ENCODE peak calls at places on chromosomes 6 and 20, in five cellular contexts. One of them, this sample, is unnamed.

GRCh38 chr6:167898673-167899311 is 72.1 kb downstream of the AFDN start:
- DNase-seq in spleen: no peak
- DNase-seq in SJSA1: peak
- DNase-seq in IMR-90: peak
- DNase-seq in tibial artery: no peak
- DNase-seq in this sample: no peak

GRCh38 chr20:16708590-16708989 is 21.2 kb upstream of the SNRPB2 start:
- DNase-seq in IMR-90: no peak
- DNase-seq in spleen: no peak
- DNase-seq in tibial artery: no peak
- DNase-seq in SJSA1: no peak
- DNase-seq in this sample: no peak

GRCh38 chr20:60765821-60766403 is 486.1 kb upstream of the CDH4 start:
- DNase-seq in tibial artery: no peak
- DNase-seq in SJSA1: no peak
- DNase-seq in spleen: no peak
- DNase-seq in IMR-90: no peak
- DNase-seq in this sample: no peak

GRCh38 chr20:25672659-25673058 is 24.0 kb downstream of the ZNF337 start:
- DNase-seq in IMR-90: no peak
- DNase-seq in SJSA1: no peak
- DNase-seq in tibial artery: no peak
- DNase-seq in spleen: no peak
- DNase-seq in this sample: no peak

GRCh38 chr20:45783656-45784294 is 7.9 kb downstream of the WFDC3 start:
- DNase-seq in IMR-90: no peak
- DNase-seq in tibial artery: no peak
- DNase-seq in spleen: no peak
- DNase-seq in SJSA1: no peak
- DNase-seq in this sample: no peak

GRCh38 chr20:50663095-50663821 is 28.1 kb downstream of the RIPOR3 start:
- DNase-seq in IMR-90: no peak
- DNase-seq in SJSA1: no peak
- DNase-seq in spleen: no peak
- DNase-seq in tibial artery: no peak
- DNase-seq in this sample: no peak

GRCh38 chr6:114281496-114281895 is 61.3 kb downstream of the HS3ST5 start:
- DNase-seq in SJSA1: no peak
- DNase-seq in tibial artery: no peak
- DNase-seq in spleen: no peak
- DNase-seq in IMR-90: no peak
- DNase-seq in this sample: no peak

GRCh38 chr20:9884061-9884460 is 45.2 kb upstream of the PAK5 start:
- DNase-seq in IMR-90: no peak
- DNase-seq in spleen: no peak
- DNase-seq in tibial artery: no peak
- DNase-seq in SJSA1: no peak
- DNase-seq in this sample: no peak

GRCh38 chr20:53034899-53035298 is 62.7 kb downstream of the TSHZ2 start:
- DNase-seq in spleen: no peak
- DNase-seq in SJSA1: no peak
- DNase-seq in IMR-90: no peak
- DNase-seq in tibial artery: no peak
- DNase-seq in this sample: no peak

GRCh38 chr20:5636127-5636520 is 114.1 kb upstream of the SHLD1 start:
- DNase-seq in tibial artery: no peak
- DNase-seq in SJSA1: no peak
- DNase-seq in IMR-90: no peak
- DNase-seq in spleen: no peak
- DNase-seq in this sample: no peak

GRCh38 chr6:122066200-122066599 is 333.3 kb upstream of the HSF2 start:
- DNase-seq in IMR-90: no peak
- DNase-seq in spleen: no peak
- DNase-seq in SJSA1: no peak
- DNase-seq in tibial artery: no peak
- DNase-seq in this sample: no peak

GRCh38 chr6:144657691-144658090 is 372.6 kb downstream of the UTRN start:
- DNase-seq in tibial artery: no peak
- DNase-seq in SJSA1: peak
- DNase-seq in IMR-90: no peak
- DNase-seq in spleen: no peak
- DNase-seq in this sample: no peak

GRCh38 chr6:108946695-108947094 is 98.5 kb downstream of the ARMC2 start:
- DNase-seq in SJSA1: no peak
- DNase-seq in IMR-90: peak
- DNase-seq in tibial artery: no peak
- DNase-seq in spleen: no peak
- DNase-seq in this sample: no peak
- H3K27ac ChIP-seq in SJSA1: no peak
- H3K27ac ChIP-seq in IMR-90: no peak
- H3K27ac ChIP-seq in tibial artery: peak
- H3K27ac ChIP-seq in spleen: peak
- H3K27ac ChIP-seq in this sample: peak

GRCh38 chr20:478949-479429 is 16.7 kb upstream of the TBC1D20 start:
- DNase-seq in IMR-90: peak
- DNase-seq in spleen: no peak
- DNase-seq in SJSA1: peak
- DNase-seq in tibial artery: no peak
- DNase-seq in this sample: no peak
- H3K27ac ChIP-seq in IMR-90: no peak
- H3K27ac ChIP-seq in spleen: no peak
- H3K27ac ChIP-seq in SJSA1: no peak
- H3K27ac ChIP-seq in tibial artery: no peak
- H3K27ac ChIP-seq in this sample: no peak

DNA sequence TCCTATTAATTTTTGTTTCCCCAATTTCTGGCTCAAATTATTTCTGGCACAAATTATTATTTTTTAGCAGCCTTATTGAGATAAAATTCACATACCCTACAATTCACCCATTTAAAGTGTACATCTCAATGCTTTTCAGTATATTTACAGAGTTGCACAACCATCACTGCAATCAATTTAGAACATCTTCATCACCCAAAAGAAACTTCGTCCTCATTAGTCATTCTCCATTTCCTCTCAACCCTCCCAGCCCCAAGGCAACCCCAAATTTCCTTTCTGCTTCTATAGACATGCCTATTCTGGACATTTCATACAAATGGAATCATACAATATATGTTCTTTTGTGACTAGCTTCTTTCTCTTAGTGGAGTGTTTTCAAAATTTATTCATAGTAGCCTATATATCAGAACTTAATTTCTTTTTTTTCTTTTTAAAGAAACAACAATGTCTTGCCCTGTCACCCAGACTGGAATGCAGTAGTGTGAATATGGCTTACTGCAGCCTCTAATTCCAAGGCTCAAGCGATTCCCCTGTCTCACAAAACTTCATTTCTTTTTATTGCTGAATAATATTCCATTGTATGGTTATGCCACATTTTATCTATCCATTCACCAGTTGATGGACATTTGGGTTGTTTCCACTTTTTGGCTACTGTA is 84.5 kb downstream of the DNAH8 start:
- DNase-seq in SJSA1: no peak
- DNase-seq in tibial artery: no peak
- DNase-seq in spleen: no peak
- DNase-seq in IMR-90: no peak
- DNase-seq in this sample: no peak
- H3K27ac ChIP-seq in SJSA1: no peak
- H3K27ac ChIP-seq in tibial artery: no peak
- H3K27ac ChIP-seq in spleen: no peak
- H3K27ac ChIP-seq in IMR-90: no peak
- H3K27ac ChIP-seq in this sample: no peak

GRCh38 chr20:56433221-56433879 is 21.3 kb downstream of the CASS4 start:
- DNase-seq in IMR-90: no peak
- DNase-seq in tibial artery: peak
- DNase-seq in spleen: no peak
- DNase-seq in SJSA1: no peak
- DNase-seq in this sample: no peak
- H3K27ac ChIP-seq in IMR-90: peak
- H3K27ac ChIP-seq in tibial artery: no peak
- H3K27ac ChIP-seq in spleen: no peak
- H3K27ac ChIP-seq in SJSA1: no peak
- H3K27ac ChIP-seq in this sample: no peak

GRCh38 chr6:106546322-106547052 is 82.8 kb downstream of the RTN4IP1 start:
- DNase-seq in SJSA1: peak
- DNase-seq in spleen: no peak
- DNase-seq in tibial artery: no peak
- DNase-seq in IMR-90: peak
- DNase-seq in this sample: no peak
- H3K27ac ChIP-seq in SJSA1: peak
- H3K27ac ChIP-seq in spleen: peak
- H3K27ac ChIP-seq in tibial artery: peak
- H3K27ac ChIP-seq in IMR-90: peak
- H3K27ac ChIP-seq in this sample: no peak